ENCODE peak calls at places on chromosomes 12 and 14, in five cellular contexts. One of them, this sample, is unnamed.

GRCh38 chr12:29610473-29611174 is 113.1 kb upstream of the OVCH1 start:
- DNase-seq in mesendoderm: peak; percentile 22
- DNase-seq in right lobe of liver: peak; percentile 54
- DNase-seq in suprapubic skin: no peak
- DNase-seq in mucosa of descending colon: no peak
- DNase-seq in this sample: no peak

GRCh38 chr12:115232455-115233156 is 548.6 kb upstream of the TBX3 start:
- DNase-seq in right lobe of liver: no peak
- DNase-seq in mucosa of descending colon: no peak
- DNase-seq in mesendoderm: no peak
- DNase-seq in suprapubic skin: no peak
- DNase-seq in this sample: no peak

GRCh38 chr12:62458626-62459025 is 8.0 kb upstream of the MON2 start:
- DNase-seq in mesendoderm: no peak
- DNase-seq in mucosa of descending colon: no peak
- DNase-seq in suprapubic skin: no peak
- DNase-seq in right lobe of liver: no peak
- DNase-seq in this sample: no peak

GRCh38 chr14:69873877-69874780 is 5.1 kb upstream of the SMOC1 start:
- DNase-seq in mesendoderm: no peak
- DNase-seq in right lobe of liver: no peak
- DNase-seq in suprapubic skin: no peak
- DNase-seq in mucosa of descending colon: no peak
- DNase-seq in this sample: no peak

GRCh38 chr12:57771873-57772428 is at the start of gene METTL1:
- DNase-seq in right lobe of liver: peak; percentile 95
- DNase-seq in mucosa of descending colon: peak; percentile 95
- DNase-seq in mesendoderm: peak; percentile 99
- DNase-seq in suprapubic skin: peak; percentile 96
- DNase-seq in this sample: peak; percentile 93

GRCh38 chr12:121400332-121401139 is 618 bp downstream of the RNF34 start:
- DNase-seq in mesendoderm: peak; percentile 73
- DNase-seq in suprapubic skin: peak; percentile 70
- DNase-seq in right lobe of liver: peak; percentile 59
- DNase-seq in mucosa of descending colon: peak; percentile 69
- DNase-seq in this sample: no peak

GRCh38 chr14:101030586-101030985 is 127.1 kb upstream of the RTL1 start:
- DNase-seq in suprapubic skin: peak; percentile 43
- DNase-seq in mesendoderm: no peak
- DNase-seq in right lobe of liver: no peak
- DNase-seq in mucosa of descending colon: no peak
- DNase-seq in this sample: no peak

GRCh38 chr12:95963104-95963503 is 20.0 kb downstream of the AMDHD1 start:
- DNase-seq in mesendoderm: peak; percentile 67
- DNase-seq in right lobe of liver: no peak
- DNase-seq in mucosa of descending colon: no peak
- DNase-seq in suprapubic skin: no peak
- DNase-seq in this sample: no peak

GRCh38 chr14:51603495-51603894 is 48.2 kb upstream of the FRMD6 start:
- DNase-seq in right lobe of liver: no peak
- DNase-seq in mesendoderm: no peak
- DNase-seq in mucosa of descending colon: no peak
- DNase-seq in suprapubic skin: no peak
- DNase-seq in this sample: no peak

GRCh38 chr14:80356413-80356812 is 145.1 kb upstream of the DIO2 start:
- DNase-seq in suprapubic skin: no peak
- DNase-seq in mesendoderm: peak; percentile 20
- DNase-seq in mucosa of descending colon: no peak
- DNase-seq in right lobe of liver: no peak
- DNase-seq in this sample: no peak

GRCh38 chr12:53695148-53696138 is 19.6 kb upstream of the ATP5MC2 start:
- DNase-seq in mucosa of descending colon: peak; percentile 44
- DNase-seq in right lobe of liver: no peak
- DNase-seq in mesendoderm: peak; percentile 59
- DNase-seq in suprapubic skin: no peak
- DNase-seq in this sample: no peak

GRCh38 chr14:71179046-71179445 is 271.8 kb downstream of the PCNX1 start:
- DNase-seq in mucosa of descending colon: no peak
- DNase-seq in mesendoderm: no peak
- DNase-seq in right lobe of liver: no peak
- DNase-seq in suprapubic skin: no peak
- DNase-seq in this sample: peak; percentile 76

DNA sequence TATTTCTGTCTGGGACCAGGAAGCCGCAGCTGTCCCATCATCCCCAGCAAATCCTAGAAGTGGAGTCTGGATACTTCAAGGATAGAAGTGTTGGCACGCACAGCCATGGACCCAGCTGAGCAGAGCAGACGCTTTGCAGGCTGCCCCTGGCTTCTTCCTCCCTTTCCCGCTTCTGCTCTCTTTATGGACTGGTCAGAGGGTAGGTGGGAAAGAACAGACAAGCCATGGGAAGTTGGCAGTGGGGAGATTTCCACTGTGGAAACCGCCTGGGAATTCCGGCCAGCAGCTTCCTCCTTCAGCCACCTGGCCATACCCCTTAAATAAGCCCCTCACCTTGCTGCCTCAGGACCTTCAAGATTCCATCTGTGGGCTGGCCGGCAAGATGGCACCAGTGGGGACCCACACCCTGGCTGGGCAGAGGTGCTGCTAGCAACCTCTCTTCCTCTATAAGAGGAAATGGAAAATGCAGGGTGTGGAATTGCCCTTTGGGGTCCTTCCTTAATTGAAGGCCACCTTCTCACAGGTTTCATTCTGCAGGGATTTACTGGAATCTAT is 20.6 kb downstream of the OTUB2 start:
- DNase-seq in suprapubic skin: no peak
- DNase-seq in right lobe of liver: peak; percentile 33
- DNase-seq in mucosa of descending colon: no peak
- DNase-seq in mesendoderm: no peak
- DNase-seq in this sample: peak; percentile 46
- H3K4me1 ChIP-seq in suprapubic skin: peaks cover 6% of the 10 kb centered on the region
- H3K4me1 ChIP-seq in right lobe of liver: no peaks in the 10 kb centered on the region
- H3K4me1 ChIP-seq in mucosa of descending colon: no peaks in the 10 kb centered on the region
- H3K4me1 ChIP-seq in mesendoderm: no peaks in the 10 kb centered on the region
- H3K4me1 ChIP-seq in this sample: no peaks in the 10 kb centered on the region

DNA sequence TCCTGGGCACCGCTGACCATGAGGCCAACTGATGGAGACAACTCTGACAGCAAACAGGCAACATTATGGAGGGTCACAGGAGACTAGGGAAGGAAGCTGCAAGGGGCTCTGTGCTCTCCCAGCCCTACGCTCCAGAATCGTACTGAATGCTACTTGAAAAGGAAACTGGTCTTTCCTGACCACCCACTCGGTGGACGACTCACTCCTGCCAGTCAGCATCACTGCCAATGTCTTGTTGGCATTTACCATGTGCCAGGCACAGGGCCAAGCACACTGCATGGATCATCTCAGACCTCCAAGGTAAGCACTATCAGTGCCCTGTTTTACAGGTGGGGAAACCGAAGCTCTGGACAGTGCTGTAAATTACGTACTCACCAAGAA is 38.0 kb downstream of the CCDC85C start:
- DNase-seq in right lobe of liver: no peak
- DNase-seq in suprapubic skin: no peak
- DNase-seq in mucosa of descending colon: no peak
- DNase-seq in mesendoderm: no peak
- DNase-seq in this sample: peak; percentile 76
- H3K36me3 ChIP-seq in right lobe of liver: no peaks in the 10 kb centered on the region
- H3K36me3 ChIP-seq in suprapubic skin: no peaks in the 10 kb centered on the region
- H3K36me3 ChIP-seq in mucosa of descending colon: no peaks in the 10 kb centered on the region
- H3K36me3 ChIP-seq in mesendoderm: no peaks in the 10 kb centered on the region
- H3K36me3 ChIP-seq in this sample: no peaks in the 10 kb centered on the region

GRCh38 chr14:104421401-104421821 is 158.2 kb upstream of the C14orf180 start:
- DNase-seq in mucosa of descending colon: no peak
- DNase-seq in suprapubic skin: no peak
- DNase-seq in mesendoderm: no peak
- DNase-seq in right lobe of liver: peak; percentile 28
- DNase-seq in this sample: no peak
- H3K4me1 ChIP-seq in mucosa of descending colon: no peaks in the 10 kb centered on the region
- H3K4me1 ChIP-seq in suprapubic skin: peaks cover 4% of the 10 kb centered on the region
- H3K4me1 ChIP-seq in mesendoderm: no peaks in the 10 kb centered on the region
- H3K4me1 ChIP-seq in right lobe of liver: no peaks in the 10 kb centered on the region
- H3K4me1 ChIP-seq in this sample: no peaks in the 10 kb centered on the region

DNA sequence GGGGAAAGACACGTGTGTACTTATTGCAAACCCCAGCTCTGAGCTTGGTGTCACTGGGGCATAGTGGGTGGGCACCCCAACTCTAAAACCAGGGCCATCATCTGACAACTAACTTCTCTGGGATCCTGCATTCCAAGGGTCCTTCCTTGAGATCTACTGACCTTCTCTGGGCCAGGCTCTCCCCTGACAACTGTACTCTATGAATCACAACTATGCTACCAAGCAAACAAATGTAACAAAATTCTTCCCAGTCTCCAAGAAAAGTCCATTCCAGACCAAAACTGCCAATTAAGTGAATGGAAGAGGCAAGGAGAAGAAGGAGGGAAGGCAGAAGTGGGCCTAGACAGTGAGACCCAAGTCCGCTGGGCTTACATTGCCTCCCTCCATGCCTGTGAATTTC is 38.2 kb downstream of the VWF start:
- DNase-seq in right lobe of liver: peak; percentile 9
- DNase-seq in suprapubic skin: no peak
- DNase-seq in mesendoderm: no peak
- DNase-seq in mucosa of descending colon: no peak
- DNase-seq in this sample: no peak
- H3K36me3 ChIP-seq in right lobe of liver: no peaks in the 10 kb centered on the region
- H3K36me3 ChIP-seq in suprapubic skin: no peaks in the 10 kb centered on the region
- H3K36me3 ChIP-seq in mesendoderm: no peaks in the 10 kb centered on the region
- H3K36me3 ChIP-seq in mucosa of descending colon: no peaks in the 10 kb centered on the region
- H3K36me3 ChIP-seq in this sample: no peaks in the 10 kb centered on the region

GRCh38 chr14:73777420-73777819 is 63.2 kb upstream of the PNMA1 start:
- DNase-seq in mucosa of descending colon: peak; percentile 21
- DNase-seq in right lobe of liver: no peak
- DNase-seq in mesendoderm: peak; percentile 85
- DNase-seq in suprapubic skin: no peak
- DNase-seq in this sample: no peak
- H3K4me1 ChIP-seq in mucosa of descending colon: peaks cover 36% of the 10 kb centered on the region
- H3K4me1 ChIP-seq in right lobe of liver: no peaks in the 10 kb centered on the region
- H3K4me1 ChIP-seq in mesendoderm: peaks cover 2% of the 10 kb centered on the region
- H3K4me1 ChIP-seq in suprapubic skin: peaks cover 49% of the 10 kb centered on the region
- H3K4me1 ChIP-seq in this sample: peaks cover 12% of the 10 kb centered on the region

DNA sequence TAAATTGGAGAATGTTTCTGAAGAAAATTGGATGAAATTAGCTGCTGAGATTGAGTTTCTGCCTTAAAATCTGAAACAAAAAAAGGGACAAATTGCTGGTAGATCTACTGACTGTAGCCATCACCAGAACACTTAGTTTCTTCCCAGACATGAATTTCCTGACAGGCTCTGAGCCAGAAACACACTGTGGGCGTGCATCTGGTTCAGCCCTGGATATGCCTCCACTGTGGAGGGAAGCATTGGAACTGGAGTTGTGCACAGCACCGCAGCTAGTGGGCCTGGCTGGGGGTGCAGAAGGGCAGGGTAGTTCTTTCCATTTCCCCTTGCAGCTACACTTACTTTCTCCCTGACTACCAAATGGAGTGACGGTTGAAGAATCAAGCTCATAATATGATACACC is 31.2 kb downstream of the CREBL2 start:
- DNase-seq in mesendoderm: no peak
- DNase-seq in mucosa of descending colon: no peak
- DNase-seq in suprapubic skin: no peak
- DNase-seq in right lobe of liver: no peak
- DNase-seq in this sample: no peak
- H3K36me3 ChIP-seq in mesendoderm: no peaks in the 10 kb centered on the region
- H3K36me3 ChIP-seq in mucosa of descending colon: peaks cover 4% of the 10 kb centered on the region
- H3K36me3 ChIP-seq in suprapubic skin: peaks cover 50% of the 10 kb centered on the region
- H3K36me3 ChIP-seq in right lobe of liver: peaks cover 5% of the 10 kb centered on the region
- H3K36me3 ChIP-seq in this sample: no peaks in the 10 kb centered on the region

DNA sequence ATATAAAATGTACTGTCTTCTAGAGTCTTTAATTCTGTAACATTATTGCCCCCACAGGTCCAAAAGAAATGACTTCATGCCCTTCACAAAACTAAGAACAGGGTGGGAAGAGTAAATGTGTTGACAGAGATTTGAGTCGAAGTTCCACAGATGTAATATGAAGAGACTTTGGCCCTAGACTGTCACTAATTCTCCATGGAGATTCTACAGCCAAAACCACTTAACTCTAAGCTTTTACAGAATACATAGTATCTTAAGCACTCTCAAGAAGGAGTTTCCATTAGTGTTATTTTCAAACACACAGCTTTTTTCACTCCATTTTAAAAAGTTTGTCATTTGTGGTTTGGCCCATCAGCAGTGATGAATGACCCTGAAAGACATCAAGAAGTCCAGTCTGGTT is 56.3 kb downstream of the ABCC9 start:
- DNase-seq in mesendoderm: no peak
- DNase-seq in suprapubic skin: no peak
- DNase-seq in right lobe of liver: no peak
- DNase-seq in mucosa of descending colon: no peak
- DNase-seq in this sample: no peak
- H3K4me1 ChIP-seq in mesendoderm: no peaks in the 10 kb centered on the region
- H3K4me1 ChIP-seq in suprapubic skin: no peaks in the 10 kb centered on the region
- H3K4me1 ChIP-seq in right lobe of liver: no peaks in the 10 kb centered on the region
- H3K4me1 ChIP-seq in mucosa of descending colon: no peaks in the 10 kb centered on the region
- H3K4me1 ChIP-seq in this sample: no peaks in the 10 kb centered on the region

DNA sequence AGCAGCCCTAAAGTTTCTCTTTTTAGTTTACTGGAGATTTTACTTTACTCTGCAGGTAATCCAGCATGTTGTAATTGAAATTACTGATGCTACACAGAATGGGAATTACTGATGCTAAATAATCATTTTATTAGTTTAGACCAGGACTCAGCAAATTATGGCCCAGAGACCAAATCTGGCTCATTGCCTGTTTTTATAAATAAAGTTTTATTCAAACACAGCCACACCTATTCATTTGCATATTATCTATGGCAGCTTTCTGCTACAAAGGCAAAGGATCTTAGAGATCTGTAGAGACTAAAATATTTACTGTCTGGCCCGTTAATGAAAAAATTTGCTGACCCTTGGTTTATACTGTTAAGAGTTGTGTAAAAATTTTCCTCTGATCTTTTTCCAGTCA is 216.1 kb downstream of the FUT8 start:
- DNase-seq in suprapubic skin: no peak
- DNase-seq in mucosa of descending colon: no peak
- DNase-seq in right lobe of liver: no peak
- DNase-seq in mesendoderm: no peak
- DNase-seq in this sample: no peak
- H3K36me3 ChIP-seq in suprapubic skin: peaks cover 7% of the 10 kb centered on the region
- H3K36me3 ChIP-seq in mucosa of descending colon: no peaks in the 10 kb centered on the region
- H3K36me3 ChIP-seq in right lobe of liver: no peaks in the 10 kb centered on the region
- H3K36me3 ChIP-seq in mesendoderm: no peaks in the 10 kb centered on the region
- H3K36me3 ChIP-seq in this sample: no peaks in the 10 kb centered on the region

This sample was measured in breast epithelium.